ENCODE peak calls at places on chromosome 1, in ten cellular contexts. C is MM.1S, Y is ovary, L is DND-41, P is heart right ventricle, F is GM12865, W is K562, K is hepatocyte, J is AG04449, E is PC-3. I is an unnamed sample.

GRCh38 chr1:199522936-199523335 is 504.6 kb upstream of the NR5A2 start:
- DNase-seq in C (no peak), Y (no peak), L (no peak), P (no peak), F (no peak), W (no peak), K (no peak), J (no peak), E (no peak), I (no peak)

GRCh38 chr1:188237573-188238353 is 1409.0 kb downstream of the PLA2G4A start:
- DNase-seq in C (peak), Y (no peak), L (no peak), P (no peak), F (peak), W (no peak), K (no peak), J (no peak), E (peak), I (no peak)

GRCh38 chr1:51520700-51521248 is 1.7 kb upstream of the EPS15 start:
- DNase-seq in C (no peak), Y (no peak), L (no peak), P (no peak), F (no peak), W (peak), K (no peak), J (no peak), E (no peak), I (no peak)

GRCh38 chr1:163240705-163241104 is 38.0 kb upstream of the RGS5 start:
- DNase-seq in C (no peak), Y (no peak), L (no peak), P (no peak), F (no peak), W (no peak), K (no peak), J (no peak), E (peak), I (no peak)

GRCh38 chr1:14869197-14869596 is 270.7 kb downstream of the KAZN start:
- DNase-seq in C (no peak), Y (no peak), L (no peak), P (no peak), F (no peak), W (no peak), K (peak), J (no peak), E (peak), I (no peak)

GRCh38 chr1:113904292-113904673 is 316 bp downstream of the AP4B1 start:
- DNase-seq in C (no peak), Y (no peak), L (no peak), P (no peak), F (no peak), W (no peak), K (no peak), J (no peak), E (no peak), I (no peak)

GRCh38 chr1:61183471-61184034 is 101.2 kb downstream of the NFIA start:
- DNase-seq in C (no peak), Y (peak), L (no peak), P (peak), F (no peak), W (no peak), K (peak), J (no peak), E (no peak), I (no peak)

GRCh38 chr1:239228451-239228850 is 157.9 kb upstream of the CHRM3 start:
- DNase-seq in C (no peak), Y (no peak), L (no peak), P (no peak), F (no peak), W (no peak), K (no peak), J (no peak), E (peak), I (no peak)

GRCh38 chr1:167909691-167910180 is 4.2 kb downstream of the ADCY10 start:
- DNase-seq in C (peak), Y (no peak), L (no peak), P (no peak), F (peak), W (peak), K (no peak), J (no peak), E (no peak), I (no peak)

GRCh38 chr1:27557596-27558340 is 46.2 kb downstream of the AHDC1 start:
- DNase-seq in C (no peak), Y (peak), L (no peak), P (no peak), F (no peak), W (no peak), K (peak), J (no peak), E (peak), I (no peak)

GRCh38 chr1:159200759-159201158 is 3.9 kb upstream of the ACKR1 start:
- DNase-seq in C (no peak), Y (no peak), L (peak), P (no peak), F (no peak), W (no peak), K (no peak), J (no peak), E (no peak), I (no peak)

GRCh38 chr1:55718758-55719671 is 503.9 kb upstream of the USP24 start:
- DNase-seq in C (no peak), Y (peak), L (no peak), P (peak), F (no peak), W (no peak), K (peak), J (peak), E (peak), I (peak)
- H3K4me3 ChIP-seq in C (no peak), Y (no peak), L (no peak), P (no peak), F (no peak), W (no peak), K (no peak), J (no peak), E (no peak), I (no peak)

GRCh38 chr1:25644962-25645361 is 28.4 kb downstream of the MAN1C1 start:
- DNase-seq in C (no peak), Y (no peak), L (no peak), P (no peak), F (no peak), W (no peak), K (no peak), J (no peak), E (no peak), I (no peak)
- TF ChIP-seq CTCF in C (no peak), Y (no peak), L (no peak), P (no peak), F (no peak), W (no peak), K (no peak), J (no peak), E (no peak), I (no peak)

DNA sequence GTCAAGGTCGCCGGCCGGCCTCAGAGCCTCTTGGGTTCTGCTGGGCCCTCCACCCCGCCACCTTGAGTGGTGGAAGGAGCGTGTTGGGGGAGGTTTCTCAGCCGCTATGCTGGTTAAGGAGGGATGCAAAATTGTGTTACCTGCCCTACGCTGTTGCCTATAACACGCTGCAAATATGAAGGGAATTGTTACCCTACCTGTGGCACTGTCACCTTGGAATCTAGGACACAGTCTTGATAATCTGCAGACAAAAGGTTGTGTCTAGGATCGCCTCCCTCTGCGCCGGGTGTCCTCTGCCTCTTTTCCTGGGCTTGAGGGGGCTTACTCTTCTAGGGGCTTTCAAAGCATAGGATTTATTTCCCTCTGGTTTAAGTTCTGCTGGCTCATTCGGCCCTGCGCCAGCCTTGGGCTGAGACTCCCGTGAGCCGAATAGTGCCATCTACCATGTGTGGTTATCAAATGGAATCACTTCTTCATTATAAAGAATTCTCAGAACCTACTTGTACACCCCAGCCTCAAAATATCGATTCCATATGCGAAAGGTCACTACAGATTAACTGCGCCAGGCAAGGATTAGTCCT is 677 bp downstream of the SLC22A15 start:
- DNase-seq in C (no peak), Y (no peak), L (no peak), P (no peak), F (no peak), W (no peak), K (peak), J (no peak), E (peak), I (no peak)
- H3K4me3 ChIP-seq in C (peak), Y (peak), L (no peak), P (peak), F (no peak), W (peak), K (peak), J (peak), E (peak), I (peak)

DNA sequence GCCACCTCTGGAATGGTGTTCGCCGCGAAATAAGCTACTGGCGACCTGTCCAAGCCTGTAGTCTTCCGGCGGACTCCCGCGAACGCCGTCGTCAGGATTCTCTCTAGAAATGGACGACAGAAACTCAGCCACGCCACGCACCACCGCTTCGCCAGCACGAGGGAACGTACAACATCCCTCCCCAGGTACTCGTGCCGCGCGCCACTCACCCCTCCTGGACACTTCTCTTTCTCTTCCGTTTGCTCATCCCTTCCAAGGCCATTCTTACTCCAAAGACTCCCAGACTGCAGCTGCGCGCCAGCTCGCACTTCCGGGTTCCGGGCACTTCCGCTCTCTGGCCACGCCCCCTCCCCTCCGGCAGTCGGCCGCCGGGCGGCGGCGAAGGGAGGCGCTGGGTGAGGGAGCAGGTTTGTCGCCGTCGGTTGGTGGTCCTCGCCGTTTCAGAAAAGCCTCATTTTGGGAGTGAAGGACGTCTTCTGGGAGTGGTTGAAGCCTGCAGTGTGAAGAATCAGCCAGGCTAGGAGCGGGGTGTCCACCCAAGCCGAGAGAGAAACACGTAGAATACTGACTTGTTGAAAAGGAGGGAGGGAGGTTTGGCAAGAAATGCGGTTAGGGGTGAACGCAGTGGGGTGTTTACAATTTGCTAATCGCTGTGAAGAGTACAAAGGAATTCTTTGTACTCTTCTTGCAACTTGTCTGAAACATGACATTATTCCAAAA is at the start of gene RBM34:
- DNase-seq in C (peak), Y (peak), L (peak), P (peak), F (peak), W (peak), K (peak), J (peak), E (peak), I (peak)
- TF ChIP-seq CTCF in C (peak), Y (peak), L (peak), P (peak), F (no peak), W (peak), K (no peak), J (peak), E (no peak), I (peak)

GRCh38 chr1:164599272-164599671 is 40.3 kb downstream of the PBX1 start:
- DNase-seq in C (no peak), Y (no peak), L (no peak), P (no peak), F (no peak), W (no peak), K (no peak), J (no peak), E (no peak), I (no peak)

GRCh38 chr1:164602480-164603093 is 43.6 kb downstream of the PBX1 start:
- DNase-seq in C (peak), Y (peak), L (no peak), P (peak), F (no peak), W (no peak), K (peak), J (no peak), E (peak), I (no peak)

GRCh38 chr1:164602142-164602429 is 43.1 kb downstream of the PBX1 start:
- DNase-seq in C (peak), Y (no peak), L (no peak), P (no peak), F (no peak), W (no peak), K (peak), J (no peak), E (peak), I (no peak)

GRCh38 chr1:164598719-164599118 is 39.7 kb downstream of the PBX1 start:
- DNase-seq in C (no peak), Y (no peak), L (no peak), P (no peak), F (no peak), W (no peak), K (no peak), J (no peak), E (no peak), I (no peak)

GRCh38 chr1:164601399-164602141 is 42.6 kb downstream of the PBX1 start:
- DNase-seq in C (no peak), Y (no peak), L (no peak), P (no peak), F (no peak), W (no peak), K (no peak), J (no peak), E (no peak), I (no peak)
- H3K4me3 ChIP-seq in C (peak), Y (no peak), L (no peak), P (no peak), F (no peak), W (no peak), K (no peak), J (no peak), E (peak), I (no peak)

GRCh38 chr1:84020151-84020550 is 21.2 kb upstream of the TTLL7 start:
- DNase-seq in C (no peak), Y (no peak), L (no peak), P (no peak), F (no peak), W (peak), K (no peak), J (no peak), E (peak), I (no peak)
- TF ChIP-seq CTCF in C (no peak), Y (no peak), L (no peak), P (no peak), F (no peak), W (no peak), K (no peak), J (no peak), E (peak), I (no peak)

DNA sequence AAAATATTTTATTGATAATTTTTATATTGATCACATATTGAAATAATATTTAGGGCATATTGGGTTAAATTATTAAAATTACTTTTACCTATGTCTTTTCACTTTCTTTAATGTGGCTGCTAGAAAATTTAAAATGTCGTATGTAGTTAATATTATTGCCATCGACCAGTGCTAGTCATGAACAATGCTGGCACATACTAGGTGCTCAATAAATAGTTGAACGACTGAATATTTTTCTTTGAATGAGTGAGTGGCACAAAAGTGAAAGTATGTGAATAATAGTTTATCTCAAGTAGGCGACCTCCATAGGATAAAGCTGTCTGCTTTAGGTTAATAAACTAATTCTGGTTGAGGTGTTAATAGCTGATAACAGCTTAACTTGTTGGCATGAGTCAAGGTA is 150.8 kb upstream of the FGGY start:
- DNase-seq in C (no peak), Y (no peak), L (no peak), P (no peak), F (no peak), W (no peak), K (no peak), J (no peak), E (no peak), I (no peak)
- H3K4me3 ChIP-seq in C (peak), Y (no peak), L (no peak), P (peak), F (peak), W (no peak), K (no peak), J (no peak), E (peak), I (peak)

DNA sequence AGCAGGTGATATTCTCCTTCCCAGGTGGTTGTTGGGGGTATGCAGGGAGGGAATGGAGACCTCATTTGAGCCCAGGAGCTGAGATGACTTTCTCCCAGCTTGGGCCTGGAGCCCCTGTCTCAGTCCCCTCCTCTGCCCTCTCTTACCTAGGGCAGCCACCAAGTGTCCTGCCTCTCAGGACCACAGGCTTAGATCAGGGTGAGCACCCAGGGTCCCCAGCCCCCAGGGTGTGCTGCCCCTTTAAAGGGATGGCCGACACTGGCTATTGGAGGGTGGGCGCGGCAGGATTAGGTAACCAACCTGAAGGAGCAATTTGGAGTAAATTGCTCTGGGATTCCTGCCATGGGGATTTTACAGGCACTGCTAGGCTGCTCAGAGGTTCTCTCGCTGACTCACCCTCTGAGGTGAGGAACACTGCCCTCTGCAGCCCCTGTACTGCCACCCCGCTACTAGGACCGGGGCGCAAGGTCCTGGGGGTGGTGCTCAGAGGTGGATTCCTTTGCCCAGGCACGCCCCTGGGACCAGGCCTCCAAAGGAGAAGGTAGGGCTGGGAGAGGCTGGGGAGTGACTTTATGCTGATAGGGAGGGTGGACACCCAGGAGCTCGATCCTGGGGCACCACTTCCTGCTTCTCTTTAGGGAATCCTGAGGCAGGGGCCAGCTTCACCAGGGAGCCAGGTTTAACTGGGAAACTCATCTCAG is 1.5 kb downstream of the RPS6KA1 start:
- DNase-seq in C (no peak), Y (no peak), L (no peak), P (no peak), F (peak), W (peak), K (peak), J (no peak), E (peak), I (peak)
- TF ChIP-seq CTCF in C (peak), Y (no peak), L (no peak), P (no peak), F (peak), W (peak), K (peak), J (no peak), E (peak), I (peak)